ENCODE peak calls at places on chromosomes 16 and 17, in ten cellular contexts. H, D, S, E, R, B, K, T, C and N are unnamed samples.

GRCh38 chr17:80949451-80950421 is 41.9 kb upstream of the CHMP6 start:
- DNase-seq in H (no peak), D (no peak), S (no peak), E (no peak), R (no peak), B (peak; percentile 62), K (no peak), T (no peak), C (peak; percentile 38), N (no peak)

GRCh38 chr17:71287246-71287828 is 833.5 kb upstream of the SOX9 start:
- DNase-seq in H (peak; percentile 14), D (no peak), S (no peak), E (no peak), R (no peak), B (no peak), K (no peak), T (no peak), C (no peak), N (no peak)

GRCh38 chr17:83175551-83176271 is 96.3 kb downstream of the METRNL start:
- DNase-seq in H (no peak), D (no peak), S (no peak), E (no peak), R (no peak), B (no peak), K (no peak), T (peak; percentile 6), C (no peak), N (no peak)

GRCh38 chr17:36511216-36511615 is 23.5 kb downstream of the MYO19 start:
- DNase-seq in H (no peak), D (no peak), S (no peak), E (no peak), R (no peak), B (no peak), K (no peak), T (no peak), C (no peak), N (no peak)

GRCh38 chr16:17803625-17804410 is 333.1 kb upstream of the XYLT1 start:
- DNase-seq in H (peak; percentile 43), D (no peak), S (peak; percentile 77), E (peak; percentile 97), R (no peak), B (no peak), K (no peak), T (no peak), C (no peak), N (no peak)

GRCh38 chr16:74372369-74372768 is 3.7 kb upstream of the NPIPB15 start:
- DNase-seq in H (no peak), D (no peak), S (no peak), E (no peak), R (no peak), B (no peak), K (no peak), T (no peak), C (no peak), N (no peak)

GRCh38 chr17:72287586-72287985 is 166.8 kb downstream of the SOX9 start:
- DNase-seq in H (no peak), D (no peak), S (no peak), E (no peak), R (no peak), B (no peak), K (no peak), T (no peak), C (peak; percentile 53), N (no peak)

GRCh38 chr17:72259977-72260376 is 139.2 kb downstream of the SOX9 start:
- DNase-seq in H (no peak), D (no peak), S (no peak), E (no peak), R (no peak), B (no peak), K (no peak), T (no peak), C (no peak), N (no peak)

GRCh38 chr16:1125471-1125870 is 27.4 kb upstream of the CACNA1H start:
- DNase-seq in H (no peak), D (no peak), S (no peak), E (peak; percentile 74), R (no peak), B (peak; percentile 81), K (peak; percentile 4), T (no peak), C (no peak), N (peak; percentile 10)

GRCh38 chr17:63124536-63124935 is 158.5 kb downstream of the TANC2 start:
- DNase-seq in H (no peak), D (no peak), S (no peak), E (no peak), R (no peak), B (no peak), K (no peak), T (no peak), C (no peak), N (no peak)

GRCh38 chr17:3526491-3526890 is 31.1 kb downstream of the TRPV3 start:
- DNase-seq in H (no peak), D (no peak), S (no peak), E (no peak), R (no peak), B (peak; percentile 50), K (no peak), T (no peak), C (no peak), N (no peak)

GRCh38 chr17:45288825-45289224 is 26.9 kb upstream of the SPATA32 start:
- DNase-seq in H (no peak), D (no peak), S (no peak), E (no peak), R (no peak), B (peak; percentile 92), K (no peak), T (no peak), C (no peak), N (no peak)

GRCh38 chr17:7881655-7882054 is 6.9 kb upstream of the CHD3 start:
- DNase-seq in H (no peak), D (no peak), S (no peak), E (no peak), R (no peak), B (no peak), K (no peak), T (no peak), C (no peak), N (no peak)

GRCh38 chr17:79144090-79144610 is 69.5 kb downstream of the ENGASE start:
- DNase-seq in H (no peak), D (no peak), S (no peak), E (no peak), R (no peak), B (no peak), K (no peak), T (no peak), C (no peak), N (no peak)
- H3K27me3 ChIP-seq in H (peaks cover 29% of the 10 kb centered on the region), D (peaks cover 54% of the 10 kb centered on the region), S (peaks cover 3% of the 10 kb centered on the region), E (peaks cover 6% of the 10 kb centered on the region), R (peaks cover under 1% of the 10 kb centered on the region), B (no peaks in the 10 kb centered on the region), K (peaks cover 2% of the 10 kb centered on the region), T (peaks cover 56% of the 10 kb centered on the region), C (peaks cover 70% of the 10 kb centered on the region), N (peaks cover 37% of the 10 kb centered on the region)

DNA sequence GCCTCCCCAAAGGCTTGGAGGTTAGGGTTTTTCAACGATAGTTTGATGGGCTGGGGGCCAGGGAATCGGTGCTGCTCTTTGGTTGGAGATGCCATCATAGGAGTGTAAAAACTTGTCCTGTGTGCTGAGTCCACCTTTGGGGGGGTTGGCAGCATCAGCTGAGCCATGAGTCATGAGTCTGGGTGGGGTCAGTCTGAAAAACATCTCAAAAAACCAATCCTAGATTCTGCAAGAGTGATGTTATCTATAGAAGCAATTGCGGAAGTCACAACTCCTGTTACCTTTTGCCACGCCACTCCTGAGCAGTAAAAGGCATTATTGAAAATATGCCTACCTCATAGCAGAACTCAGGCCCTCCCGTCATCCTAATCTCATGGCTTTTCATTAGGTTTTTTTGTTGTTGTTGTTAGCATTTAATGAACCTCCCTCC is 2.5 kb upstream of the PRSS41 start:
- DNase-seq in H (no peak), D (no peak), S (no peak), E (no peak), R (no peak), B (peak; percentile 9), K (peak; percentile 26), T (no peak), C (peak; percentile 28), N (no peak)
- H3K27me3 ChIP-seq in H (peaks cover 20% of the 10 kb centered on the region), D (peaks cover 25% of the 10 kb centered on the region), S (peaks cover 6% of the 10 kb centered on the region), E (peaks cover 24% of the 10 kb centered on the region), R (no peaks in the 10 kb centered on the region), B (peaks cover 16% of the 10 kb centered on the region), K (no peaks in the 10 kb centered on the region), T (peaks cover 42% of the 10 kb centered on the region), C (peaks cover 23% of the 10 kb centered on the region), N (peaks cover 44% of the 10 kb centered on the region)

DNA sequence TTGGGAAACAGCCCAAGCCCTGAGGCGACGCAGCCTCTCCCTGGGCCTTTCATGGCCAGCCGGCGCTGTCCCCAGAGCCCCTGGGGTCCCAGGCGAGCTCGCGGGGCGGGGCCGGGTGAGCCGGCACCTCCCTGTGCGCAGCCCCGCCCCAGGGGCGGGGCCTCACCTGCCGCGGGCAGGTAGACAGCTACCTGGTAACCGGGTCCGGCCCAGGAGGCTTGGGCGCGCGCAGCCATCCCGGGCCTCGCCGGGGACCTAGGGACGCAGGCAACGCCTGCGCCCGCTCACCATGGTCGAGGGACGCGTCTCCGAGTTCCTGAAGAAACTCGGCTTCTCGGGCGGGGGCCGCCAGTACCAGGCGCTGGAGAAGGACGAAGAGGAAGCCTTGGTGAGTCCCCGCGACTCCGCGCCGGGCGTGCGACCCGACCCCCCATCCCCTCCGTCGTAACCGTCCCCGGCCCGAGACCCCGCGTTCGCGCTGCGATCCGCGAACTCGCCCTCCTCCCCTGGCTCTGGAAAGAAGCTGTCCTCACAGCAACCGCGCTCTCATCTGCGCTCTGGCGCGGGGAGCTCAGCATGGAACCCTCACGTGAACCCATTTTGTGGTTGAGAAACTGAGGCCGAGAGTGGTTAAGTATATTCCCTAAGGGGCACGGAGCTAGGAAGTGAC is at the start of gene ATP2C2:
- DNase-seq in H (no peak), D (no peak), S (no peak), E (no peak), R (no peak), B (no peak), K (no peak), T (no peak), C (peak; percentile 85), N (no peak)
- H3K27me3 ChIP-seq in H (peaks cover 15% of the 10 kb centered on the region), D (peaks cover 60% of the 10 kb centered on the region), S (peaks cover 29% of the 10 kb centered on the region), E (peaks cover 76% of the 10 kb centered on the region), R (peaks cover 19% of the 10 kb centered on the region), B (peaks cover 36% of the 10 kb centered on the region), K (peaks cover 2% of the 10 kb centered on the region), T (peaks cover 55% of the 10 kb centered on the region), C (peaks cover 41% of the 10 kb centered on the region), N (peaks cover 76% of the 10 kb centered on the region)

GRCh38 chr17:14296511-14296910 is 4.4 kb upstream of the HS3ST3B1 start:
- DNase-seq in H (no peak), D (no peak), S (no peak), E (no peak), R (no peak), B (no peak), K (no peak), T (no peak), C (no peak), N (no peak)
- H3K27me3 ChIP-seq in H (no peaks in the 10 kb centered on the region), D (peaks cover 86% of the 10 kb centered on the region), S (peaks cover 2% of the 10 kb centered on the region), E (peaks cover 3% of the 10 kb centered on the region), R (peaks cover 28% of the 10 kb centered on the region), B (peaks cover 78% of the 10 kb centered on the region), K (peaks cover 37% of the 10 kb centered on the region), T (peaks cover 90% of the 10 kb centered on the region), C (peaks cover 83% of the 10 kb centered on the region), N (peaks cover 7% of the 10 kb centered on the region)